ENCODE peak calls at places on chromosomes 1 and 21, in six cellular contexts. Y, L, J, C, B and R are unnamed samples.

GRCh38 chr21:43827015-43827611 is 37.7 kb downstream of the RRP1 start:
- DNase-seq in Y (peak; percentile 43), L (no peak), J (no peak), C (peak; percentile 73), B (peak; percentile 58), R (peak; percentile 65)

GRCh38 chr1:165907256-165907857 is 79.9 kb downstream of the UCK2 start:
- DNase-seq in Y (no peak), L (peak; percentile 55), J (no peak), C (no peak), B (peak; percentile 70), R (no peak)

GRCh38 chr1:2847086-2847850 is 45.8 kb upstream of the TTC34 start:
- DNase-seq in Y (no peak), L (no peak), J (no peak), C (no peak), B (no peak), R (no peak)

GRCh38 chr21:41750532-41751151 is 16.2 kb downstream of the RIPK4 start:
- DNase-seq in Y (peak; percentile 34), L (no peak), J (no peak), C (peak; percentile 65), B (no peak), R (no peak)

GRCh38 chr1:160083968-160084770 is 2.8 kb downstream of the KCNJ9 start:
- DNase-seq in Y (peak; percentile 91), L (peak; percentile 96), J (no peak), C (no peak), B (peak; percentile 29), R (no peak)

GRCh38 chr1:233238884-233239432 is 56.6 kb downstream of the PCNX2 start:
- DNase-seq in Y (no peak), L (no peak), J (no peak), C (no peak), B (no peak), R (no peak)

GRCh38 chr21:16280731-16281130 is 550.9 kb downstream of the USP25 start:
- DNase-seq in Y (no peak), L (no peak), J (no peak), C (no peak), B (peak; percentile 57), R (no peak)

GRCh38 chr1:248000169-248000568 is 13.3 kb upstream of the OR2L5 start:
- DNase-seq in Y (no peak), L (no peak), J (no peak), C (no peak), B (no peak), R (no peak)

GRCh38 chr1:201423655-201424610 is 2.4 kb upstream of the TNNI1 start:
- DNase-seq in Y (no peak), L (no peak), J (no peak), C (peak; percentile 27), B (no peak), R (no peak)

GRCh38 chr1:197917813-197918646 is 858 bp downstream of the LHX9 start:
- DNase-seq in Y (peak; percentile 64), L (peak; percentile 77), J (no peak), C (peak; percentile 31), B (no peak), R (no peak)

GRCh38 chr1:229075217-229075616 is 195.7 kb upstream of the RAB4A start:
- DNase-seq in Y (no peak), L (no peak), J (no peak), C (no peak), B (no peak), R (no peak)

GRCh38 chr1:152049291-152050073 is 12.7 kb upstream of the S100A11 start:
- DNase-seq in Y (no peak), L (no peak), J (no peak), C (no peak), B (peak; percentile 13), R (peak; percentile 59)

GRCh38 chr1:159916240-159917051 is 8.9 kb downstream of the TAGLN2 start:
- DNase-seq in Y (no peak), L (peak; percentile 90), J (no peak), C (peak; percentile 84), B (peak; percentile 89), R (peak; percentile 73)

GRCh38 chr1:8625981-8626898 is 191.2 kb downstream of the RERE start:
- DNase-seq in Y (no peak), L (no peak), J (no peak), C (no peak), B (peak; percentile 98), R (peak; percentile 92)

GRCh38 chr1:155061381-155062150 is 2.0 kb upstream of the EFNA4 start:
- DNase-seq in Y (peak; percentile 94), L (peak; percentile 99), J (peak; percentile 91), C (peak; percentile 94), B (peak; percentile 62), R (peak; percentile 94)

GRCh38 chr1:222286039-222286438 is 261.9 kb downstream of the HHIPL2 start:
- DNase-seq in Y (no peak), L (no peak), J (no peak), C (no peak), B (no peak), R (no peak)

GRCh38 chr1:155537193-155537592 is 25.4 kb downstream of the ASH1L start:
- DNase-seq in Y (no peak), L (no peak), J (no peak), C (no peak), B (no peak), R (no peak)

GRCh38 chr1:182337736-182338571 is 53.6 kb downstream of the GLUL start:
- DNase-seq in Y (no peak), L (no peak), J (no peak), C (no peak), B (no peak), R (peak; percentile 56)

GRCh38 chr1:185358957-185359356 is 41.9 kb upstream of the IVNS1ABP start:
- DNase-seq in Y (no peak), L (no peak), J (no peak), C (no peak), B (no peak), R (no peak)

GRCh38 chr1:226624526-226624925 is 76.0 kb downstream of the STUM start:
- DNase-seq in Y (peak; percentile 20), L (peak; percentile 12), J (peak; percentile 55), C (no peak), B (peak; percentile 23), R (peak; percentile 50)

GRCh38 chr1:214086945-214087344 is 99.2 kb downstream of the PROX1 start:
- DNase-seq in Y (no peak), L (no peak), J (no peak), C (no peak), B (no peak), R (no peak)

GRCh38 chr1:11802616-11802972 is 3.2 kb downstream of the MTHFR start:
- DNase-seq in Y (no peak), L (no peak), J (no peak), C (no peak), B (no peak), R (peak; percentile 60)

GRCh38 chr1:11804666-11805453 is 904 bp downstream of the MTHFR start:
- DNase-seq in Y (no peak), L (no peak), J (peak; percentile 76), C (peak; percentile 43), B (peak; percentile 74), R (peak; percentile 83)

GRCh38 chr1:11805454-11806306 is at the start of the genes CLCN6 and MTHFR:
- DNase-seq in Y (peak; percentile 100), L (peak; percentile 100), J (peak; percentile 100), C (peak; percentile 99), B (peak; percentile 99), R (peak; percentile 99)

GRCh38 chr1:11800756-11801433 is 4.9 kb downstream of the MTHFR start:
- DNase-seq in Y (no peak), L (no peak), J (peak; percentile 40), C (no peak), B (no peak), R (no peak)

GRCh38 chr1:11802973-11803885 is 2.5 kb downstream of the MTHFR start:
- DNase-seq in Y (peak; percentile 88), L (peak; percentile 98), J (peak; percentile 96), C (peak; percentile 95), B (peak; percentile 96), R (peak; percentile 99)
- TF ChIP-seq CTCF in Y (no peak), L (peak; percentile 6), J (no peak), C (no peak), B (no peak), R (no peak)

GRCh38 chr1:116878804-116879477 is 30.8 kb upstream of the PTGFRN start:
- DNase-seq in Y (no peak), L (peak; percentile 79), J (no peak), C (peak; percentile 74), B (peak; percentile 80), R (peak; percentile 49)
- H3K4me3 ChIP-seq in Y (no peak overlapping the region), L (peak overlapping the region; percentile 53), J (peak overlapping the region; percentile 38), C (peak overlapping the region; percentile 32), B (no peak overlapping the region), R (peak overlapping the region; percentile 46)

GRCh38 chr1:97186381-97186780 is 464.8 kb downstream of the PTBP2 start:
- DNase-seq in Y (no peak), L (peak; percentile 63), J (no peak), C (peak; percentile 41), B (no peak), R (no peak)
- TF ChIP-seq CTCF in Y (no peak), L (peak; percentile 68), J (no peak), C (peak; percentile 58), B (peak; percentile 3), R (no peak)

GRCh38 chr1:111199881-111200801 is at the start of gene DENND2D:
- DNase-seq in Y (peak; percentile 64), L (no peak), J (no peak), C (no peak), B (no peak), R (no peak)
- H3K4me3 ChIP-seq in Y (peak within 1 kb of the TSS; percentile 81), L (no peak within 1 kb of the TSS), J (peak within 1 kb of the TSS; percentile 34), C (no peak within 1 kb of the TSS), B (no peak within 1 kb of the TSS), R (no peak within 1 kb of the TSS)

GRCh38 chr1:26831059-26831458 is 4.6 kb downstream of the ZDHHC18 start:
- DNase-seq in Y (no peak), L (no peak), J (no peak), C (no peak), B (no peak), R (no peak)

GRCh38 chr1:26833432-26834405 is 7.2 kb downstream of the ZDHHC18 start:
- DNase-seq in Y (peak; percentile 52), L (no peak), J (no peak), C (no peak), B (no peak), R (no peak)

GRCh38 chr1:26829214-26829911 is 2.9 kb downstream of the ZDHHC18 start:
- DNase-seq in Y (no peak), L (no peak), J (no peak), C (no peak), B (no peak), R (no peak)

GRCh38 chr1:26832249-26832960 is 5.9 kb downstream of the ZDHHC18 start:
- DNase-seq in Y (no peak), L (no peak), J (no peak), C (no peak), B (no peak), R (no peak)

GRCh38 chr1:26831546-26832248 is 5.2 kb downstream of the ZDHHC18 start:
- DNase-seq in Y (no peak), L (no peak), J (no peak), C (no peak), B (no peak), R (no peak)
- TF ChIP-seq CTCF in Y (no peak), L (no peak), J (no peak), C (no peak), B (no peak), R (no peak)

GRCh38 chr21:39317134-39318090 is 4.0 kb upstream of the BRWD1 start:
- DNase-seq in Y (no peak), L (no peak), J (no peak), C (no peak), B (no peak), R (no peak)
- H3K4me3 ChIP-seq in Y (no peak overlapping the region), L (no peak overlapping the region), J (no peak overlapping the region), C (no peak overlapping the region), B (no peak overlapping the region), R (no peak overlapping the region)